ENCODE peak calls at places on chromosomes 13 and 19, in seven cellular contexts. U, F, S, L, D, T and P are unnamed samples.
A peak's percentile ranks its signal among the peaks of the same experiment; 100 is the strongest.

GRCh38 chr13:112968380-112968909 is 569 bp upstream of the MCF2L start:
- DNase-seq in U (no peak), F (peak; percentile 69), S (no peak), L (peak; percentile 73), D (no peak), T (no peak), P (no peak)

GRCh38 chr19:14339741-14340140 is 41.5 kb upstream of the ADGRE5 start:
- DNase-seq in U (no peak), F (no peak), S (no peak), L (no peak), D (no peak), T (no peak), P (no peak)

GRCh38 chr19:15563325-15563794 is 51.7 kb upstream of the CYP4F8 start:
- DNase-seq in U (no peak), F (peak; percentile 73), S (no peak), L (peak; percentile 64), D (no peak), T (no peak), P (no peak)

GRCh38 chr19:44617481-44617880 is 4.1 kb downstream of the IGSF23 start:
- DNase-seq in U (no peak), F (no peak), S (no peak), L (no peak), D (no peak), T (no peak), P (no peak)

GRCh38 chr19:2578911-2579677 is 103.2 kb downstream of the GADD45B start:
- DNase-seq in U (no peak), F (peak; percentile 97), S (peak; percentile 80), L (peak; percentile 99), D (peak; percentile 79), T (peak; percentile 77), P (peak; percentile 61)

GRCh38 chr13:51380269-51380668 is 40.8 kb downstream of the SERPINE3 start:
- DNase-seq in U (no peak), F (no peak), S (no peak), L (no peak), D (no peak), T (no peak), P (no peak)

GRCh38 chr13:113526466-113527220 is 36.1 kb upstream of the DCUN1D2 start:
- DNase-seq in U (no peak), F (peak; percentile 13), S (no peak), L (no peak), D (no peak), T (no peak), P (no peak)

GRCh38 chr19:47228168-47228936 is 2.6 kb downstream of the BBC3 start:
- DNase-seq in U (no peak), F (peak; percentile 80), S (no peak), L (no peak), D (no peak), T (peak; percentile 50), P (no peak)

GRCh38 chr19:10270180-10270615 is 722 bp upstream of the ICAM1 start:
- DNase-seq in U (no peak), F (peak; percentile 88), S (no peak), L (peak; percentile 76), D (no peak), T (no peak), P (no peak)

GRCh38 chr19:42330521-42330835 is 5.0 kb downstream of the MEGF8 start:
- DNase-seq in U (no peak), F (peak; percentile 37), S (no peak), L (no peak), D (no peak), T (no peak), P (no peak)

GRCh38 chr19:24101459-24102122 is 14.6 kb downstream of the ZNF254 start:
- DNase-seq in U (no peak), F (no peak), S (no peak), L (no peak), D (no peak), T (no peak), P (no peak)

GRCh38 chr13:20760872-20761271 is 12.9 kb downstream of the EEF1AKMT1 start:
- DNase-seq in U (no peak), F (no peak), S (no peak), L (no peak), D (no peak), T (no peak), P (no peak)

GRCh38 chr19:9070066-9070465 is 16.8 kb upstream of the OR1M1 start:
- DNase-seq in U (no peak), F (no peak), S (no peak), L (no peak), D (no peak), T (no peak), P (no peak)

GRCh38 chr19:14786421-14786851 is 8.1 kb upstream of the ADGRE2 start:
- DNase-seq in U (no peak), F (no peak), S (peak; percentile 73), L (peak; percentile 46), D (no peak), T (no peak), P (no peak)

GRCh38 chr19:39502640-39503417 is 4.1 kb downstream of the DLL3 start:
- DNase-seq in U (no peak), F (peak; percentile 83), S (peak; percentile 91), L (peak; percentile 54), D (no peak), T (no peak), P (no peak)

GRCh38 chr19:18421371-18421959 is 2.3 kb downstream of the SSBP4 start:
- DNase-seq in U (no peak), F (peak; percentile 55), S (no peak), L (no peak), D (no peak), T (no peak), P (no peak)

GRCh38 chr19:35015576-35016351 is 14.5 kb upstream of the SCN1B start:
- DNase-seq in U (no peak), F (peak; percentile 65), S (no peak), L (no peak), D (no peak), T (no peak), P (no peak)

GRCh38 chr19:46976845-46977320 is 42.8 kb upstream of the NPAS1 start:
- DNase-seq in U (no peak), F (peak; percentile 83), S (no peak), L (no peak), D (no peak), T (no peak), P (no peak)

GRCh38 chr19:46862974-46863632 is 2.3 kb downstream of the ARHGAP35 start:
- DNase-seq in U (no peak), F (peak; percentile 48), S (no peak), L (no peak), D (no peak), T (no peak), P (no peak)

GRCh38 chr19:45972081-45972943 is 1.4 kb downstream of the NOVA2 start:
- DNase-seq in U (no peak), F (peak; percentile 54), S (no peak), L (no peak), D (no peak), T (no peak), P (no peak)

GRCh38 chr13:113152894-113153809 is 5.3 kb upstream of the PROZ start:
- DNase-seq in U (no peak), F (peak; percentile 85), S (no peak), L (peak; percentile 76), D (no peak), T (no peak), P (no peak)

GRCh38 chr13:67619987-67620386 is 389.9 kb upstream of the PCDH9 start:
- DNase-seq in U (no peak), F (no peak), S (no peak), L (no peak), D (peak; percentile 20), T (no peak), P (peak; percentile 7)

GRCh38 chr13:85367887-85368286 is 431.3 kb downstream of the SLITRK6 start:
- DNase-seq in U (no peak), F (no peak), S (no peak), L (no peak), D (no peak), T (no peak), P (no peak)